ENCODE peak calls at places on chromosomes 13 and 19, in five cellular contexts. One of them, this sample, is unnamed.

GRCh38 chr19:10000171-10000826 is 10.0 kb downstream of the COL5A3 start:
- DNase-seq in NCI-H2081: peak
- DNase-seq in BE2C: peak
- DNase-seq in activated B cell treated with CpG ODN at 0.5 μM for 24 hours: peak
- DNase-seq in activated naive CD8-positive, alpha-beta T cell treated with anti-CD3 and anti-CD28 coated beads, Interleukin-2, amount 50 U/mL, for 16 hours: peak
- DNase-seq in this sample: peak

GRCh38 chr13:101211261-101211660 is 205.0 kb downstream of the NALCN start:
- DNase-seq in activated B cell treated with CpG ODN at 0.5 μM for 24 hours: no peak
- DNase-seq in activated naive CD8-positive, alpha-beta T cell treated with anti-CD3 and anti-CD28 coated beads, Interleukin-2, amount 50 U/mL, for 16 hours: no peak
- DNase-seq in BE2C: no peak
- DNase-seq in NCI-H2081: no peak
- DNase-seq in this sample: no peak

GRCh38 chr13:98787986-98788385 is 35.5 kb upstream of the SLC15A1 start:
- DNase-seq in NCI-H2081: no peak
- DNase-seq in BE2C: no peak
- DNase-seq in activated naive CD8-positive, alpha-beta T cell treated with anti-CD3 and anti-CD28 coated beads, Interleukin-2, amount 50 U/mL, for 16 hours: no peak
- DNase-seq in activated B cell treated with CpG ODN at 0.5 μM for 24 hours: no peak
- DNase-seq in this sample: no peak

GRCh38 chr13:59276436-59276835 is 887.3 kb downstream of the DIAPH3 start:
- DNase-seq in activated B cell treated with CpG ODN at 0.5 μM for 24 hours: no peak
- DNase-seq in NCI-H2081: no peak
- DNase-seq in activated naive CD8-positive, alpha-beta T cell treated with anti-CD3 and anti-CD28 coated beads, Interleukin-2, amount 50 U/mL, for 16 hours: no peak
- DNase-seq in BE2C: no peak
- DNase-seq in this sample: no peak

GRCh38 chr19:9461938-9462337 is 26.6 kb upstream of the ZNF266 start:
- DNase-seq in activated naive CD8-positive, alpha-beta T cell treated with anti-CD3 and anti-CD28 coated beads, Interleukin-2, amount 50 U/mL, for 16 hours: no peak
- DNase-seq in activated B cell treated with CpG ODN at 0.5 μM for 24 hours: no peak
- DNase-seq in BE2C: no peak
- DNase-seq in NCI-H2081: no peak
- DNase-seq in this sample: no peak

GRCh38 chr19:18969953-18970659 is 29.1 kb upstream of the HOMER3 start:
- DNase-seq in NCI-H2081: no peak
- DNase-seq in BE2C: no peak
- DNase-seq in activated naive CD8-positive, alpha-beta T cell treated with anti-CD3 and anti-CD28 coated beads, Interleukin-2, amount 50 U/mL, for 16 hours: no peak
- DNase-seq in activated B cell treated with CpG ODN at 0.5 μM for 24 hours: no peak
- DNase-seq in this sample: no peak

GRCh38 chr13:75798353-75799245 is 162.5 kb downstream of the LMO7 start:
- DNase-seq in activated B cell treated with CpG ODN at 0.5 μM for 24 hours: no peak
- DNase-seq in NCI-H2081: no peak
- DNase-seq in BE2C: no peak
- DNase-seq in activated naive CD8-positive, alpha-beta T cell treated with anti-CD3 and anti-CD28 coated beads, Interleukin-2, amount 50 U/mL, for 16 hours: no peak
- DNase-seq in this sample: peak

GRCh38 chr13:86862137-86862536 is 809.0 kb upstream of the SLITRK5 start:
- DNase-seq in activated naive CD8-positive, alpha-beta T cell treated with anti-CD3 and anti-CD28 coated beads, Interleukin-2, amount 50 U/mL, for 16 hours: no peak
- DNase-seq in activated B cell treated with CpG ODN at 0.5 μM for 24 hours: no peak
- DNase-seq in BE2C: no peak
- DNase-seq in NCI-H2081: no peak
- DNase-seq in this sample: no peak

GRCh38 chr13:86681223-86681622 is 882.0 kb upstream of the SLITRK6 start:
- DNase-seq in NCI-H2081: no peak
- DNase-seq in BE2C: no peak
- DNase-seq in activated naive CD8-positive, alpha-beta T cell treated with anti-CD3 and anti-CD28 coated beads, Interleukin-2, amount 50 U/mL, for 16 hours: no peak
- DNase-seq in activated B cell treated with CpG ODN at 0.5 μM for 24 hours: no peak
- DNase-seq in this sample: no peak

GRCh38 chr19:18830488-18830887 is 1.3 kb upstream of the UPF1 start:
- DNase-seq in activated B cell treated with CpG ODN at 0.5 μM for 24 hours: no peak
- DNase-seq in BE2C: no peak
- DNase-seq in activated naive CD8-positive, alpha-beta T cell treated with anti-CD3 and anti-CD28 coated beads, Interleukin-2, amount 50 U/mL, for 16 hours: no peak
- DNase-seq in NCI-H2081: no peak
- DNase-seq in this sample: no peak

GRCh38 chr19:55092423-55093318 is 17.0 kb downstream of the EPS8L1 start:
- DNase-seq in BE2C: no peak
- DNase-seq in activated naive CD8-positive, alpha-beta T cell treated with anti-CD3 and anti-CD28 coated beads, Interleukin-2, amount 50 U/mL, for 16 hours: no peak
- DNase-seq in NCI-H2081: no peak
- DNase-seq in activated B cell treated with CpG ODN at 0.5 μM for 24 hours: no peak
- DNase-seq in this sample: no peak

GRCh38 chr19:8567522-8568172 is 9.6 kb downstream of the MYO1F start:
- DNase-seq in BE2C: no peak
- DNase-seq in activated naive CD8-positive, alpha-beta T cell treated with anti-CD3 and anti-CD28 coated beads, Interleukin-2, amount 50 U/mL, for 16 hours: no peak
- DNase-seq in activated B cell treated with CpG ODN at 0.5 μM for 24 hours: no peak
- DNase-seq in NCI-H2081: no peak
- DNase-seq in this sample: no peak

GRCh38 chr13:98846521-98846920 is 94.0 kb upstream of the SLC15A1 start:
- DNase-seq in activated naive CD8-positive, alpha-beta T cell treated with anti-CD3 and anti-CD28 coated beads, Interleukin-2, amount 50 U/mL, for 16 hours: no peak
- DNase-seq in activated B cell treated with CpG ODN at 0.5 μM for 24 hours: no peak
- DNase-seq in NCI-H2081: no peak
- DNase-seq in BE2C: no peak
- DNase-seq in this sample: no peak

GRCh38 chr13:97629601-97630272 is 195.8 kb downstream of the RAP2A start:
- DNase-seq in activated naive CD8-positive, alpha-beta T cell treated with anti-CD3 and anti-CD28 coated beads, Interleukin-2, amount 50 U/mL, for 16 hours: no peak
- DNase-seq in NCI-H2081: no peak
- DNase-seq in BE2C: no peak
- DNase-seq in activated B cell treated with CpG ODN at 0.5 μM for 24 hours: no peak
- DNase-seq in this sample: no peak

GRCh38 chr19:12838893-12839656 is 760 bp downstream of the MAST1 start:
- DNase-seq in BE2C: peak
- DNase-seq in activated B cell treated with CpG ODN at 0.5 μM for 24 hours: no peak
- DNase-seq in activated naive CD8-positive, alpha-beta T cell treated with anti-CD3 and anti-CD28 coated beads, Interleukin-2, amount 50 U/mL, for 16 hours: no peak
- DNase-seq in NCI-H2081: peak
- DNase-seq in this sample: no peak

GRCh38 chr19:23420824-23421223 is 25.6 kb upstream of the ZNF91 start:
- DNase-seq in BE2C: no peak
- DNase-seq in NCI-H2081: no peak
- DNase-seq in activated B cell treated with CpG ODN at 0.5 μM for 24 hours: no peak
- DNase-seq in activated naive CD8-positive, alpha-beta T cell treated with anti-CD3 and anti-CD28 coated beads, Interleukin-2, amount 50 U/mL, for 16 hours: no peak
- DNase-seq in this sample: no peak